ENCODE peak calls at places on chromosomes 2 and 18, in nine cellular contexts. O is iPS-NIHi11, H is psoas muscle, T is nephron progenitor cell, G is activated T-cell treated with anti-CD3 and anti-CD28 coated beads for 4 hours, E is NCI-H526 treated with DMSO at 0.1 percent for 48 hours, V is H9, C is GM04504, R is pulmonary artery endothelial cell. A is an unnamed sample.

GRCh38 chr2:218529990-218530389 is 38.2 kb downstream of the USP37 start:
- DNase-seq in O (no peak), H (no peak), T (no peak), G (no peak), E (no peak), V (no peak), C (no peak), R (no peak), A (no peak)

GRCh38 chr18:62678847-62679535 is 36.4 kb upstream of the PHLPP1 start:
- DNase-seq in O (peak), H (no peak), T (no peak), G (no peak), E (no peak), V (peak), C (no peak), R (no peak), A (no peak)

GRCh38 chr18:47953471-47953931 is 23.0 kb upstream of the SMAD2 start:
- DNase-seq in O (peak), H (peak), T (peak), G (no peak), E (no peak), V (no peak), C (peak), R (no peak), A (peak)

GRCh38 chr18:2529154-2529553 is 42.2 kb downstream of the METTL4 start:
- DNase-seq in O (peak), H (no peak), T (no peak), G (no peak), E (no peak), V (peak), C (no peak), R (no peak), A (peak)

GRCh38 chr18:4758980-4759379 is 303.9 kb upstream of the DLGAP1 start:
- DNase-seq in O (no peak), H (no peak), T (no peak), G (no peak), E (no peak), V (no peak), C (no peak), R (no peak), A (peak)

GRCh38 chr2:69789129-69789528 is 40.3 kb upstream of the GMCL1 start:
- DNase-seq in O (peak), H (no peak), T (peak), G (no peak), E (no peak), V (peak), C (peak), R (no peak), A (peak)

GRCh38 chr2:74281576-74281975 is 61.6 kb downstream of the SLC4A5 start:
- DNase-seq in O (no peak), H (no peak), T (no peak), G (no peak), E (no peak), V (no peak), C (no peak), R (no peak), A (no peak)

GRCh38 chr18:78073275-78073674 is 823.6 kb downstream of the GALR1 start:
- DNase-seq in O (no peak), H (no peak), T (no peak), G (no peak), E (no peak), V (no peak), C (no peak), R (no peak), A (peak)

GRCh38 chr2:106782658-106783057 is 103.3 kb downstream of the ST6GAL2 start:
- DNase-seq in O (no peak), H (no peak), T (no peak), G (no peak), E (no peak), V (no peak), C (no peak), R (no peak), A (no peak)

GRCh38 chr2:239319261-239319661 is 81.6 kb downstream of the HDAC4 start:
- DNase-seq in O (no peak), H (peak), T (no peak), G (no peak), E (no peak), V (peak), C (no peak), R (no peak), A (no peak)

GRCh38 chr2:240462073-240462703 is 26.7 kb downstream of the GPC1 start:
- DNase-seq in O (no peak), H (peak), T (peak), G (no peak), E (no peak), V (peak), C (no peak), R (no peak), A (no peak)

GRCh38 chr2:49186050-49186648 is 31.8 kb upstream of the FSHR start:
- DNase-seq in O (no peak), H (no peak), T (no peak), G (no peak), E (no peak), V (no peak), C (no peak), R (no peak), A (no peak)

GRCh38 chr2:53861824-53862223 is 2.1 kb upstream of the GPR75 start:
- DNase-seq in O (no peak), H (no peak), T (no peak), G (no peak), E (no peak), V (no peak), C (no peak), R (no peak), A (no peak)

GRCh38 chr18:46335551-46336059 is 231.4 kb downstream of the HAUS1 start:
- DNase-seq in O (peak), H (peak), T (peak), G (no peak), E (no peak), V (peak), C (no peak), R (no peak), A (peak)

GRCh38 chr2:11939523-11939922 is 193.1 kb downstream of the LPIN1 start:
- DNase-seq in O (no peak), H (no peak), T (no peak), G (no peak), E (no peak), V (no peak), C (no peak), R (no peak), A (no peak)

GRCh38 chr2:24542269-24542872 is 51.3 kb downstream of the NCOA1 start:
- DNase-seq in O (no peak), H (no peak), T (no peak), G (no peak), E (no peak), V (no peak), C (no peak), R (no peak), A (peak)

GRCh38 chr18:11994708-11995444 is 13.6 kb downstream of the IMPA2 start:
- DNase-seq in O (peak), H (peak), T (no peak), G (no peak), E (no peak), V (peak), C (no peak), R (no peak), A (peak)